ENCODE peak calls at places on chromosome 17, in four cellular contexts. S is occipital lobe, Q is mesendoderm, F is COR-L47. I is an unnamed sample.

GRCh38 chr17:37844158-37844976 is 79.8 kb upstream of the TBC1D3K start:
- DNase-seq in F (no peak), S (no peak), Q (peak), I (no peak)

GRCh38 chr17:34378664-34379101 is 15.7 kb upstream of the CCL1 start:
- DNase-seq in F (no peak), S (no peak), Q (no peak), I (no peak)

GRCh38 chr17:66275651-66276050 is 26.8 kb upstream of the PRKCA start:
- DNase-seq in F (no peak), S (no peak), Q (no peak), I (no peak)

GRCh38 chr17:17416007-17416399 is 60.8 kb upstream of the MED9 start:
- DNase-seq in Q (peak), S (peak), F (peak), I (no peak)

GRCh38 chr17:27569257-27569722 is 61.7 kb upstream of the LGALS9 start:
- DNase-seq in Q (peak), F (peak), S (no peak), I (no peak)

GRCh38 chr17:19002191-19002590 is 2.4 kb downstream of the FAM83G start:
- DNase-seq in Q (no peak), F (no peak), S (no peak), I (no peak)

GRCh38 chr17:8465381-8466158 is 29.9 kb downstream of the NDEL1 start:
- DNase-seq in F (no peak), Q (no peak), S (no peak), I (no peak)

GRCh38 chr17:55294042-55294751 is 29.4 kb downstream of the HLF start:
- DNase-seq in S (no peak), F (no peak), Q (no peak), I (no peak)

GRCh38 chr17:36755586-36755985 is 154.2 kb downstream of the MRM1 start:
- DNase-seq in Q (peak), S (no peak), F (peak), I (no peak)

GRCh38 chr17:68533887-68534700 is 21.9 kb downstream of the PRKAR1A start:
- DNase-seq in Q (peak), S (no peak), F (no peak), I (no peak)

GRCh38 chr17:62757518-62757951 is 50.6 kb downstream of the MARCHF10 start:
- DNase-seq in S (no peak), F (no peak), Q (no peak), I (no peak)

GRCh38 chr17:72305964-72306551 is 185.2 kb downstream of the SOX9 start:
- DNase-seq in F (no peak), S (no peak), Q (no peak), I (no peak)

GRCh38 chr17:4604111-4604644 is 19.8 kb downstream of the SMTNL2 start:
- DNase-seq in S (no peak), F (peak), Q (no peak), I (no peak)

GRCh38 chr17:34706029-34706428 is 126.6 kb downstream of the TMEM132E start:
- DNase-seq in F (no peak), S (no peak), Q (peak), I (no peak)

GRCh38 chr17:1089915-1090314 is 89.9 kb downstream of the ABR start:
- DNase-seq in Q (no peak), S (no peak), F (no peak), I (peak)

GRCh38 chr17:54901230-54901847 is 687 bp downstream of the TOM1L1 start:
- DNase-seq in Q (peak), S (no peak), F (peak), I (no peak)